ENCODE peak calls at places on chromosome 19, in six cellular contexts. K, Q, E, W, M and Z are unnamed samples.

GRCh38 chr19:46490774-46491173 is 4.9 kb downstream of the PNMA8B start:
- DNase-seq in Q (no peak), E (no peak), M (no peak), K (no peak), W (no peak), Z (no peak)

GRCh38 chr19:38417146-38417543 is 8.9 kb downstream of the RASGRP4 start:
- DNase-seq in E (no peak), W (no peak), M (no peak), Q (no peak), K (no peak), Z (no peak)

GRCh38 chr19:31356587-31357314 is 7.5 kb upstream of the TSHZ3 start:
- DNase-seq in K (no peak), Q (no peak), W (peak), M (no peak), E (no peak), Z (no peak)

GRCh38 chr19:55146078-55146647 is 2.8 kb downstream of the TNNT1 start:
- DNase-seq in Q (no peak), E (no peak), K (no peak), W (no peak), M (no peak), Z (peak)

GRCh38 chr19:54271106-54271505 is 9.8 kb downstream of the LILRB2 start:
- DNase-seq in W (no peak), M (no peak), E (no peak), K (no peak), Q (no peak), Z (no peak)

GRCh38 chr19:15107056-15108010 is at the start of gene SYDE1:
- DNase-seq in E (no peak), Q (no peak), W (no peak), K (no peak), M (no peak), Z (no peak)

GRCh38 chr19:3193256-3194062 is 7.7 kb downstream of the NCLN start:
- DNase-seq in E (no peak), K (no peak), W (no peak), Q (no peak), M (no peak), Z (no peak)

GRCh38 chr19:7366701-7367420 is 18.1 kb downstream of the ARHGEF18 start:
- DNase-seq in Q (no peak), W (no peak), M (no peak), K (no peak), E (no peak), Z (peak)

GRCh38 chr19:38005224-38005614 is 98.2 kb downstream of the SIPA1L3 start:
- DNase-seq in W (no peak), M (no peak), Q (no peak), E (no peak), K (no peak), Z (no peak)

GRCh38 chr19:30699871-30700280 is 327.7 kb downstream of the ZNF536 start:
- DNase-seq in M (no peak), K (no peak), W (no peak), E (no peak), Q (no peak), Z (no peak)